ENCODE peak calls at places on chromosomes 4 and X, in seven cellular contexts. N is uterus, O is stomach, L is A549, V is heart left ventricle, Z is ovary, K is adrenal gland. F is an unnamed sample.

GRCh38 chr4:133148690-133149363 is at the start of gene PCDH10:
- DNase-seq in N (peak; percentile 91), O (peak; percentile 65), L (peak; percentile 89), V (peak; percentile 83), Z (peak; percentile 89), K (peak; percentile 87), F (peak; percentile 88)

GRCh38 chrX:30649859-30650258 is 3.4 kb upstream of the GK start:
- DNase-seq in N (no peak), O (no peak), L (no peak), V (no peak), Z (no peak), K (no peak), F (no peak)

GRCh38 chr4:12729384-12729783 is 754.8 kb downstream of the RAB28 start:
- DNase-seq in N (no peak), O (no peak), L (peak; percentile 18), V (no peak), Z (no peak), K (no peak), F (no peak)

GRCh38 chrX:135382260-135382659 is 39.5 kb upstream of the SMIM10L2A start:
- DNase-seq in N (no peak), O (no peak), L (no peak), V (no peak), Z (no peak), K (no peak), F (no peak)

GRCh38 chr4:7186081-7186480 is 6.3 kb upstream of the SORCS2 start:
- DNase-seq in N (peak; percentile 30), O (no peak), L (no peak), V (no peak), Z (peak; percentile 51), K (no peak), F (peak; percentile 56)

GRCh38 chrX:7746861-7747260 is 96.1 kb upstream of the VCX start:
- DNase-seq in N (no peak), O (no peak), L (no peak), V (no peak), Z (no peak), K (no peak), F (no peak)

GRCh38 chr4:173499568-173500535 is 30.2 kb downstream of the HAND2 start:
- DNase-seq in N (no peak), O (no peak), L (no peak), V (no peak), Z (no peak), K (no peak), F (no peak)

GRCh38 chr4:52052475-52052780 is 1.3 kb downstream of the SPATA18 start:
- DNase-seq in N (no peak), O (no peak), L (no peak), V (no peak), Z (no peak), K (peak; percentile 9), F (no peak)

GRCh38 chr4:100738388-100739165 is 220.8 kb upstream of the EMCN start:
- DNase-seq in N (no peak), O (peak; percentile 31), L (peak; percentile 85), V (peak; percentile 54), Z (no peak), K (no peak), F (peak; percentile 14)

GRCh38 chr4:76762136-76763130 is 135.5 kb downstream of the SOWAHB start:
- DNase-seq in N (no peak), O (no peak), L (no peak), V (no peak), Z (no peak), K (no peak), F (no peak)

GRCh38 chr4:6660430-6660829 is 19.9 kb downstream of the MRFAP1 start:
- DNase-seq in N (no peak), O (no peak), L (no peak), V (no peak), Z (no peak), K (no peak), F (no peak)

GRCh38 chr4:137700072-137700471 is 167.8 kb upstream of the PCDH18 start:
- DNase-seq in N (no peak), O (no peak), L (no peak), V (no peak), Z (no peak), K (no peak), F (no peak)

GRCh38 chr4:174512745-174513144 is 9.5 kb downstream of the HPGD start:
- DNase-seq in N (no peak), O (no peak), L (no peak), V (no peak), Z (no peak), K (no peak), F (no peak)

GRCh38 chr4:13918110-13918509 is 290.6 kb upstream of the BOD1L1 start:
- DNase-seq in N (peak; percentile 59), O (no peak), L (peak; percentile 63), V (peak; percentile 55), Z (no peak), K (peak; percentile 19), F (no peak)

GRCh38 chrX:7077910-7078245 is 69.6 kb upstream of the STS start:
- DNase-seq in N (no peak), O (no peak), L (no peak), V (no peak), Z (no peak), K (no peak), F (no peak)

DNA sequence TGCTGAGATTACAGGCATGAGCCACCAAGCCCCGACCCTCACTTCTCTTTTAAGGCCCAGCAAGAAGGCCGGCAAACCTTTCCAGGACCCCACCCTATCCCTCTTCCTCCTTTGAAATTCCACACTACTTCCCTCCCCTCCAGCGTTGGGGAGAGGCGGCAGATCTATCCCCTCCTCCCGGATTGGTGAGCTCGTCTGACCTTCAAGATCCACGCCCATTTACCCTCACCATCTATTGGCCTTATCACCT is 4.5 kb upstream of the PRICKLE3 start:
- DNase-seq in N (no peak), O (no peak), L (no peak), V (no peak), Z (no peak), K (no peak), F (no peak)
- TF ChIP-seq POLR2A in N (peak; percentile 29), O (no peak), L (peak; percentile 44), V (no peak), Z (peak; percentile 50), K (peak; percentile 33), F (no peak)

GRCh38 chrX:131728295-131729145 is 184.6 kb downstream of the OR13H1 start:
- DNase-seq in N (peak; percentile 81), O (peak; percentile 80), L (peak; percentile 76), V (peak; percentile 73), Z (peak; percentile 69), K (peak; percentile 85), F (no peak)

GRCh38 chrX:131725001-131725654 is 181.3 kb downstream of the OR13H1 start:
- DNase-seq in N (no peak), O (no peak), L (no peak), V (no peak), Z (no peak), K (no peak), F (no peak)

GRCh38 chrX:131727778-131728177 is 183.9 kb downstream of the OR13H1 start:
- DNase-seq in N (no peak), O (no peak), L (no peak), V (no peak), Z (no peak), K (no peak), F (no peak)

GRCh38 chrX:131723646-131724045 is 179.8 kb downstream of the OR13H1 start:
- DNase-seq in N (no peak), O (no peak), L (no peak), V (no peak), Z (no peak), K (no peak), F (no peak)

GRCh38 chrX:131724292-131724691 is 180.4 kb downstream of the OR13H1 start:
- DNase-seq in N (no peak), O (no peak), L (no peak), V (no peak), Z (no peak), K (no peak), F (no peak)
- H3K9me3 ChIP-seq in N (no peaks in the 10 kb centered on the region), O (peaks cover 14% of the 10 kb centered on the region), L (peaks cover 7% of the 10 kb centered on the region), V (no peaks in the 10 kb centered on the region), Z (no peaks in the 10 kb centered on the region), K (no peaks in the 10 kb centered on the region), F (no peaks in the 10 kb centered on the region)

DNA sequence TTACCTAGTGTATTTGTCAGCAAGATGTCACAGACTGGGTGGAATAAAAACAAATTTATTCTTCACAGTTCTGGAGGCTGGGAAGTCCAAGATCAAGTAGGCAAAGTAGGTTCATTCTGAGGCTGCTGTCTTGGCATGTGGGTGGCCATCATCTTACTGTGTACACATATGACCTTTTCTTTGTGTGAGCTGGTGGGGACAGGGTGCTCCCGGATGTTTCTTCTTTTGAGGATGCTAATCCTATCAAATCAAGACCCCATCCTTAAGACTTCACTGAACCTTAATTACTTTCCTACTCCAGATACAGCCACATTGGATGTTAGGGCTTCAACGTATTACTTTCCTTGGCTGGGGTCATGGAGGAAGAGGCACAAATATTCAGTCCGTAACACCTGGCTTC is 74.0 kb downstream of the TLL1 start:
- DNase-seq in N (no peak), O (no peak), L (no peak), V (no peak), Z (no peak), K (no peak), F (no peak)
- H3K4me3 ChIP-seq in N (no peak overlapping the region), O (no peak overlapping the region), L (no peak overlapping the region), V (no peak overlapping the region), Z (no peak overlapping the region), K (no peak overlapping the region), F (no peak overlapping the region)

GRCh38 chrX:20143111-20143510 is 1.5 kb upstream of the EIF1AX start:
- DNase-seq in N (no peak), O (no peak), L (no peak), V (no peak), Z (no peak), K (no peak), F (no peak)

GRCh38 chrX:20143539-20143938 is 1.9 kb upstream of the EIF1AX start:
- DNase-seq in N (no peak), O (no peak), L (peak; percentile 24), V (no peak), Z (no peak), K (no peak), F (no peak)

GRCh38 chrX:20139966-20140365 is 1.7 kb downstream of the EIF1AX start:
- DNase-seq in N (no peak), O (no peak), L (no peak), V (no peak), Z (no peak), K (no peak), F (no peak)

GRCh38 chrX:20140410-20140809 is 1.2 kb downstream of the EIF1AX start:
- DNase-seq in N (no peak), O (no peak), L (no peak), V (no peak), Z (no peak), K (no peak), F (no peak)

DNA sequence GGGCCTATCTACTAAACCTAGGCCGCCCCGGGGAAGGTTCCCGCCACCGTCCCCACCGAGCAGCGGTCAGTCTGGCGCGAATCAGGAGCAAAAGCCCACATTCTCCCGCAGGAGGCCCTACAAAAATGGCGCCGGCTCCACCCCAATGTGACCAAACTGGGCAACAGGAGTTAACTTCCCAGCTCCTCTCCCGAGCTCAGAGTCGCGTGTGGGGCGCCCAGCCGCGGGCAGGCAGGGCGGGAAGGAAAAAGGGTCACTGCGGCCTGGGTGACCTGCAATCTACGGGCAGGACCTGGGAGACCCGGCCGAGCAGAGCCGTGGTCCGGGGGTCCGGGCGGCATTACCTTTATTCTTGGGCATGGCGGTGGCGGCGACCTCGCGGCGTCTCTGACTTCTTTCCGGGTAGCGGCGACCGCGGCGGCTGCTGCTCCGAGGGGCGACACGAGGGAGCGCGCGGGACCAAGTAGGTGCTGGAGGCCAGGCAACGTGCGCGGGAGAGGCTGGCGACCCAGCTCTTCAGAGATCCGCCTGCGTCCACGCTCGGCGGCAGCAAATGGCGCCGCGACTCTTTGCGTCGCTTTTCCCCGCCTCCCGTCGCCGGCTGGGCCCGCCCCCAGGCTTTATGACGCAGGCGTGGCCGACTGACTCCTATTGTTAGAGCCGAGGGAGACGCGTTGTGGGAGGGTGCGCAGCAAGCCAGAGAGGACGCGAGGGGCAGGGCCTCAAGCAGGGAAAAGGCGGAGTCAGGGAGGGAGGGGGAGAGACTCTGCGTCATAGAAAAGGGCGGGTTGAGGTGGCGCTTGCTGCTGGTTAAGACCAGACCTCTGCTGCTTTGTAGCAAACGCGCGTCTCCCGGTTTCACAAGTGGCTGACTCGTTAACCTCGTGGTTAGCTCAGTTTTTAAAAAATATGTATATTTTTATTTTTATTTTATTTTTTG is at the start of gene EIF1AX:
- DNase-seq in N (peak; percentile 99), O (peak; percentile 99), L (peak; percentile 98), V (peak; percentile 99), Z (peak; percentile 99), K (peak; percentile 100), F (peak; percentile 99)
- TF ChIP-seq POLR2A in N (peak; percentile 89), O (peak; percentile 88), L (peak; percentile 47), V (peak; percentile 96), Z (peak; percentile 96), K (peak; percentile 95), F (peak; percentile 95)

F was measured in body of pancreas.